ENCODE peak calls at places on chromosome 9, in nine cellular contexts. P is GM23338, Q is heart right ventricle, K is sigmoid colon, M is kidney, H is brain microvascular endothelial cell, U is SJCRH30, C is left ventricle myocardium inferior, L is A673. W is an unnamed sample. For H3K36me3, the result is how much of the 10 kb centered on the place peaks cover.

GRCh38 chr9:133664173-133664572 is 28.0 kb downstream of the DBH start:
- DNase-seq in C (no peak), Q (no peak), P (no peak), M (no peak), H (no peak), K (no peak), L (no peak), U (no peak), W (no peak)

GRCh38 chr9:115494958-115495690 is 377.2 kb upstream of the TNC start:
- DNase-seq in K (no peak), Q (no peak), C (no peak), M (no peak), U (no peak), H (no peak), P (no peak), L (no peak), W (no peak)

GRCh38 chr9:8429768-8430167 is 630.2 kb upstream of the DMAC1 start:
- DNase-seq in U (no peak), Q (no peak), L (no peak), P (no peak), M (no peak), C (no peak), K (no peak), H (no peak), W (no peak)

GRCh38 chr9:128245293-128246151 is 30.3 kb downstream of the GOLGA2 start:
- DNase-seq in Q (peak), H (peak), U (peak), C (peak), P (peak), L (no peak), M (peak), K (peak), W (no peak)

GRCh38 chr9:95004452-95005275 is 278.2 kb downstream of the AOPEP start:
- DNase-seq in L (peak), M (peak), P (peak), H (no peak), C (peak), U (peak), Q (peak), K (peak), W (peak)

GRCh38 chr9:111866976-111867375 is 29.6 kb upstream of the UGCG start:
- DNase-seq in U (no peak), M (no peak), P (no peak), C (no peak), H (peak), L (peak), Q (no peak), K (no peak), W (no peak)

GRCh38 chr9:130029223-130029583 is 13.8 kb downstream of the FNBP1 start:
- DNase-seq in U (no peak), K (no peak), P (no peak), L (no peak), Q (no peak), H (no peak), M (no peak), C (no peak), W (no peak)

GRCh38 chr9:3401556-3401955 is 124.2 kb downstream of the RFX3 start:
- DNase-seq in U (peak), K (no peak), Q (no peak), M (no peak), P (no peak), C (no peak), L (peak), H (no peak), W (no peak)

GRCh38 chr9:125550216-125550614 is 156.8 kb downstream of the MAPKAP1 start:
- DNase-seq in C (no peak), U (peak), Q (no peak), M (no peak), H (peak), K (no peak), L (peak), P (no peak), W (no peak)

GRCh38 chr9:121303456-121304451 is 35.8 kb downstream of the GSN start:
- DNase-seq in K (peak), C (no peak), P (no peak), Q (no peak), H (no peak), L (no peak), U (no peak), M (no peak), W (no peak)

GRCh38 chr9:134701581-134702259 is 60.1 kb downstream of the COL5A1 start:
- DNase-seq in C (no peak), U (no peak), H (no peak), K (no peak), L (no peak), Q (no peak), M (no peak), P (no peak), W (no peak)

GRCh38 chr9:75960561-75960960 is 70.1 kb downstream of the PCSK5 start:
- DNase-seq in P (no peak), C (peak), U (peak), H (no peak), M (no peak), K (no peak), L (peak), Q (no peak), W (no peak)

GRCh38 chr9:92740015-92740408 is 24.6 kb downstream of the BICD2 start:
- DNase-seq in L (no peak), P (no peak), U (no peak), C (no peak), H (no peak), Q (no peak), K (no peak), M (no peak), W (no peak)

GRCh38 chr9:91824591-91825339 is 125.3 kb downstream of the ROR2 start:
- DNase-seq in L (no peak), U (no peak), C (peak), K (peak), M (peak), P (no peak), H (no peak), Q (peak), W (no peak)

GRCh38 chr9:101737705-101738565 is 512 bp downstream of the GRIN3A start:
- DNase-seq in M (peak), C (peak), Q (peak), U (no peak), P (peak), K (no peak), H (no peak), L (peak), W (peak)

GRCh38 chr9:33165263-33166151 is 1.6 kb downstream of the B4GALT1 start:
- DNase-seq in H (peak), L (no peak), M (no peak), P (no peak), K (peak), Q (no peak), C (no peak), U (no peak), W (no peak)

GRCh38 chr9:112881366-112881765 is 9.3 kb downstream of the SLC46A2 start:
- DNase-seq in Q (no peak), H (peak), M (no peak), U (no peak), P (no peak), C (no peak), L (no peak), K (no peak), W (no peak)

GRCh38 chr9:115640887-115641286 is 512.7 kb upstream of the PAPPA start:
- DNase-seq in P (no peak), K (no peak), L (no peak), H (peak), C (no peak), M (no peak), U (no peak), Q (no peak), W (no peak)

GRCh38 chr9:27445057-27445990 is 78.8 kb upstream of the IFNK start:
- DNase-seq in Q (no peak), M (no peak), C (no peak), P (no peak), H (no peak), L (no peak), K (no peak), U (no peak), W (peak)

GRCh38 chr9:127283917-127284316 is 19.3 kb downstream of the GARNL3 start:
- DNase-seq in P (peak), C (no peak), Q (no peak), H (peak), K (no peak), L (peak), M (no peak), U (no peak), W (peak)

GRCh38 chr9:110069326-110070248 is 138.4 kb downstream of the C9orf152 start:
- DNase-seq in Q (peak), M (peak), U (no peak), K (peak), H (peak), P (no peak), C (no peak), L (peak), W (peak)

GRCh38 chr9:69715096-69715495 is 42.9 kb upstream of the APBA1 start:
- DNase-seq in L (no peak), H (no peak), C (no peak), Q (no peak), U (no peak), P (no peak), K (no peak), M (no peak), W (no peak)

GRCh38 chr9:136527131-136527530 is 18.7 kb downstream of the NOTCH1 start:
- DNase-seq in H (no peak), U (peak), M (no peak), Q (no peak), L (no peak), K (no peak), C (no peak), P (no peak), W (peak)

GRCh38 chr9:2093920-2094597 is 78.9 kb downstream of the SMARCA2 start:
- DNase-seq in H (peak), M (no peak), L (no peak), C (no peak), P (peak), Q (no peak), U (no peak), K (no peak), W (no peak)

GRCh38 chr9:137834846-137835546 is 42.6 kb upstream of the CACNA1B start:
- DNase-seq in L (no peak), M (no peak), Q (no peak), P (no peak), U (no peak), H (no peak), C (no peak), K (no peak), W (no peak)

GRCh38 chr9:110214553-110214952 is 6.6 kb upstream of the C9orf152 start:
- DNase-seq in L (no peak), K (no peak), U (no peak), C (no peak), P (no peak), M (no peak), Q (no peak), H (no peak), W (no peak)

GRCh38 chr9:77802512-77803293 is 154.6 kb upstream of the GNA14 start:
- DNase-seq in Q (no peak), H (no peak), C (no peak), L (no peak), P (no peak), M (no peak), U (no peak), K (no peak), W (no peak)

GRCh38 chr9:101977614-101978210 is 239.3 kb upstream of the GRIN3A start:
- DNase-seq in H (no peak), Q (no peak), L (peak), M (no peak), C (no peak), U (no peak), K (no peak), P (peak), W (no peak)

GRCh38 chr9:70477146-70477745 is 62.8 kb upstream of the KLF9 start:
- DNase-seq in H (no peak), L (no peak), U (peak), K (peak), Q (no peak), M (no peak), C (no peak), P (no peak), W (no peak)

GRCh38 chr9:135339378-135339973 is 140.1 kb upstream of the PPP1R26 start:
- DNase-seq in L (no peak), K (peak), H (no peak), U (no peak), C (no peak), M (peak), Q (no peak), P (no peak), W (no peak)

GRCh38 chr9:112784020-112784788 is 33.6 kb downstream of the SNX30 start:
- DNase-seq in Q (no peak), L (peak), H (no peak), C (no peak), K (no peak), U (peak), M (no peak), P (peak), W (peak)

GRCh38 chr9:29208670-29209069 is 1635.4 kb upstream of the C9orf72 start:
- DNase-seq in P (peak), M (no peak), K (no peak), U (no peak), L (peak), C (no peak), H (no peak), Q (no peak), W (no peak)

DNA sequence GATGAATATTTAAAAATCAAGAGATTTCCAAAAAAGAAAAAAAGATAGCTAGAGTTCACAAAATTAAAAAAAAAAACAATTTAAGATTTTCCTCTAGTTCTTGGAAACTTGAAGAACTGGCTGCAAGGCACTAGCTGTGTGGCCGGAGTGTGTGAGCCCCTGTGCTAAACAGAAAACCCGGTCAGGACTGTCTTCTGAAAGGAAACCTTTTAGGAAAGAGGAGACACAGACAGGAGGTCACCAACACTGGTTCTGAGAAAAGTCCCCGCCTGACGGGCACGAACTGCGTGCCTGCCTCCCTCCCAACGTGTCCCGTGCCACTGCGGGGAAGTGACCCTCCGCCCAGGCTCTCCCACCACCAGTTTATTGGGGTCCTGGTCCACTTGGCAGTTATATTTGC is 15.2 kb downstream of the TTF1 start:
- DNase-seq in K (no peak), M (no peak), Q (no peak), U (no peak), H (no peak), C (no peak), P (no peak), L (no peak), W (no peak)
- H3K36me3 ChIP-seq in K (under half), M (half or more), Q (half or more), U (half or more), H (half or more), C (half or more), P (half or more), L (half or more), W (half or more)

GRCh38 chr9:97651646-97652045 is 18.0 kb downstream of the NCBP1 start:
- DNase-seq in M (no peak), P (no peak), H (no peak), Q (no peak), C (no peak), U (no peak), K (no peak), L (no peak), W (no peak)
- H3K36me3 ChIP-seq in M (under half), P (half or more), H (under half), Q (half or more), C (half or more), U (half or more), K (under half), L (half or more), W (half or more)

DNA sequence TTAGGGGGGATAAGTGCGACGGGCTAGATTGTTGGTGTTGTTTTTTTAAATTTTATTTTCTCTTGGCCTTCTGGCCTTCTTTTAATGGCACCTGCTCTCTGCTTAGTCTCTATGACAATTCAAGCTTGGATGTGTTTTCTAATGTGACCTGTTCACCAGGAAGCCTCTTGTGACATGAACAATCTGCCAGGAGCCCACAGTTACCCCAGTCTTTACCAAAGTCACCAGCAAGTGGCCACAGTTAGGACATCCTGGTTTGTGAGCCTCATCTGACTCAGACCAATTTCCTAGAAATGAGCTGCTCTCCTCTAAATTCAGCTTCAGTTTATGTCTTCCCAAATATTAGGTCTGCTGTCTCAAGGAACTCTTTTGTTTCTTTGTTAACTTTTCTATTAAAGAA is 135.8 kb downstream of the TLE4 start:
- DNase-seq in H (no peak), L (no peak), M (no peak), P (no peak), U (no peak), C (no peak), K (no peak), Q (no peak), W (no peak)
- H3K36me3 ChIP-seq in H (under half), L (under half), M (under half), P (under half), U (half or more), C (under half), K (under half), Q (half or more), W (under half)

GRCh38 chr9:83675466-83675865 is 32.3 kb downstream of the UBQLN1 start:
- DNase-seq in C (no peak), Q (no peak), L (no peak), U (no peak), P (no peak), M (no peak), K (no peak), H (no peak), W (no peak)
- H3K36me3 ChIP-seq in C (half or more), Q (half or more), L (half or more), U (half or more), P (under half), M (under half), K (under half), H (under half), W (half or more)

DNA sequence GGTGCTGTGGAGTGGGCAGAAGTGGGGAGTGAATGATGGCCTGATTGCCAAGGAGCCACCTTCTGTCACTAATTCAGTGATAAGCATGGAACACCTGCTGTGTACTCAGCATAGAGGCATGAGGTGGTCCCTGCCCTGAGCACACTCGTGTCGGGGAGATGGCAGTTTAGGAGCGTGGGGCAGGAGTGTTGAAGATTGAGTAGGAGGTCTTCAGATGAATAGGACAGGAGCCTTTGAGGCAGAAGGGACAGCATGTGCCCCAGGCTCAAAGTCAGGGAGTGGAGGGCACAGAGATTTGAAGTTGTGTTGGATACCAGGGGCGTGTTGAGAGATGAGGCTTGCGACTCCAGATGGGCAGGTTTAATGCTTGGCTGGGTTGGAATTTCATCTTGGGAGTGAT is 55.0 kb downstream of the ZNF618 start:
- DNase-seq in M (no peak), H (no peak), K (no peak), Q (no peak), P (no peak), U (no peak), L (no peak), C (no peak), W (no peak)
- H3K36me3 ChIP-seq in M (under half), H (under half), K (under half), Q (under half), P (under half), U (under half), L (under half), C (under half), W (under half)

GRCh38 chr9:14180077-14180941 is 133.6 kb downstream of the NFIB start:
- DNase-seq in K (peak), P (no peak), Q (peak), L (no peak), U (no peak), M (no peak), H (no peak), C (peak), W (no peak)
- H3K36me3 ChIP-seq in K (under half), P (under half), Q (under half), L (under half), U (under half), M (under half), H (under half), C (under half), W (under half)

GRCh38 chr9:123062306-123063171 is 29.1 kb downstream of the GPR21 start:
- DNase-seq in U (peak), C (no peak), K (no peak), M (no peak), P (no peak), H (no peak), Q (no peak), L (no peak), W (peak)

GRCh38 chr9:123064662-123065061 is 31.2 kb downstream of the GPR21 start:
- DNase-seq in L (no peak), C (no peak), Q (no peak), K (no peak), H (no peak), P (no peak), M (no peak), U (no peak), W (no peak)

GRCh38 chr9:123061216-123061615 is 27.7 kb downstream of the GPR21 start:
- DNase-seq in L (no peak), Q (no peak), M (no peak), C (no peak), K (no peak), U (no peak), P (no peak), H (no peak), W (no peak)

GRCh38 chr9:123063896-123064295 is 30.4 kb downstream of the GPR21 start:
- DNase-seq in K (no peak), U (no peak), C (no peak), Q (no peak), M (no peak), H (no peak), L (no peak), P (no peak), W (no peak)

GRCh38 chr9:123063172-123063508 is 29.7 kb downstream of the GPR21 start:
- DNase-seq in Q (no peak), H (no peak), M (no peak), C (no peak), U (no peak), L (no peak), P (no peak), K (no peak), W (no peak)
- H3K36me3 ChIP-seq in Q (under half), H (under half), M (under half), C (under half), U (under half), L (under half), P (under half), K (under half), W (under half)

GRCh38 chr9:36218411-36218901 is 27.7 kb downstream of the CLTA start:
- DNase-seq in U (no peak), C (no peak), K (no peak), M (no peak), L (no peak), P (no peak), H (no peak), Q (no peak), W (no peak)
- H3K36me3 ChIP-seq in U (half or more), C (half or more), K (under half), M (half or more), L (half or more), P (under half), H (half or more), Q (half or more), W (half or more)

GRCh38 chr9:35829764-35830096 is 702 bp downstream of the TMEM8B start:
- DNase-seq in U (no peak), Q (no peak), H (no peak), P (no peak), K (no peak), M (no peak), L (no peak), C (no peak), W (no peak)
- H3K36me3 ChIP-seq in U (under half), Q (under half), H (under half), P (under half), K (under half), M (under half), L (under half), C (under half), W (under half)

GRCh38 chr9:98019098-98019497 is 36.0 kb downstream of the ANP32B start:
- DNase-seq in U (no peak), C (no peak), M (no peak), Q (no peak), H (no peak), K (no peak), P (no peak), L (no peak), W (no peak)

GRCh38 chr9:98022447-98022846 is 34.1 kb upstream of the NANS start:
- DNase-seq in C (no peak), H (peak), K (no peak), U (no peak), Q (no peak), L (no peak), P (no peak), M (no peak), W (no peak)

GRCh38 chr9:98020471-98021145 is 35.9 kb upstream of the NANS start:
- DNase-seq in P (no peak), K (no peak), U (no peak), C (no peak), L (no peak), H (no peak), Q (no peak), M (no peak), W (no peak)

GRCh38 chr9:98018347-98018746 is 35.2 kb downstream of the ANP32B start:
- DNase-seq in K (no peak), Q (no peak), H (no peak), L (no peak), M (no peak), C (no peak), U (no peak), P (no peak), W (no peak)

GRCh38 chr9:98021306-98022040 is 35.1 kb upstream of the NANS start:
- DNase-seq in C (peak), Q (peak), L (no peak), U (no peak), P (no peak), H (no peak), K (no peak), M (no peak), W (no peak)
- H3K36me3 ChIP-seq in C (under half), Q (under half), L (under half), U (under half), P (under half), H (under half), K (under half), M (under half), W (half or more)

W was measured in WERI-Rb-1.